ENCODE peak calls at places on chromosomes 1 and 21, in five cellular contexts. L is K562, J is A549, X is SK-N-SH, O is HepG2. C is an unnamed sample.

GRCh38 chr1:112536561-112536960 is 27.8 kb downstream of the WNT2B start:
- DNase-seq in O (no peak), X (no peak), L (no peak), J (no peak), C (no peak)

GRCh38 chr1:205484985-205485967 is 19.2 kb upstream of the CDK18 start:
- DNase-seq in J (peak; percentile 94), L (peak; percentile 97), O (peak; percentile 93), X (peak; percentile 92), C (peak; percentile 72)

GRCh38 chr1:202076050-202076511 is 46.6 kb upstream of the GPR37L1 start:
- DNase-seq in O (peak; percentile 68), X (peak; percentile 73), L (peak; percentile 82), J (no peak), C (no peak)

GRCh38 chr1:71224958-71225357 is 144.1 kb upstream of the ZRANB2 start:
- DNase-seq in X (no peak), L (no peak), O (no peak), J (no peak), C (no peak)

GRCh38 chr1:36653850-36654249 is 171.1 kb upstream of the CSF3R start:
- DNase-seq in L (no peak), J (no peak), O (no peak), X (no peak), C (peak; percentile 21)

GRCh38 chr1:2205191-2205952 is 10.8 kb upstream of the FAAP20 start:
- DNase-seq in O (peak; percentile 69), X (no peak), L (no peak), J (no peak), C (peak; percentile 89)

GRCh38 chr1:117537291-117537920 is 68.4 kb upstream of the TENT5C start:
- DNase-seq in O (peak; percentile 36), J (no peak), L (peak; percentile 45), X (no peak), C (no peak)

GRCh38 chr21:34514576-34515135 is 2.6 kb upstream of the KCNE1 start:
- DNase-seq in X (no peak), L (no peak), J (no peak), O (no peak), C (no peak)

GRCh38 chr1:55154616-55155015 is 60.5 kb downstream of the USP24 start:
- DNase-seq in L (no peak), X (no peak), O (no peak), J (no peak), C (no peak)

GRCh38 chr21:36155603-36156338 is 853 bp upstream of the DOP1B start:
- DNase-seq in X (no peak), J (no peak), L (no peak), O (no peak), C (no peak)

GRCh38 chr1:2496746-2497145 is 20.7 kb downstream of the PLCH2 start:
- DNase-seq in X (no peak), L (no peak), O (no peak), J (no peak), C (no peak)

GRCh38 chr1:93979718-93980319 is 70.6 kb upstream of the GCLM start:
- DNase-seq in O (peak; percentile 93), J (no peak), X (no peak), L (no peak), C (no peak)

GRCh38 chr1:6646499-6647148 is 22.0 kb downstream of the THAP3 start:
- DNase-seq in X (peak; percentile 66), J (peak; percentile 28), L (peak; percentile 57), O (peak; percentile 30), C (peak; percentile 62)

GRCh38 chr1:40820251-40820797 is 36.7 kb downstream of the KCNQ4 start:
- DNase-seq in J (no peak), O (no peak), L (peak; percentile 78), X (peak; percentile 57), C (peak; percentile 73)

GRCh38 chr21:38379171-38379570 is 119.1 kb downstream of the ERG start:
- DNase-seq in J (no peak), O (no peak), X (no peak), L (no peak), C (no peak)

GRCh38 chr1:68128820-68129219 is 78.4 kb upstream of the DIRAS3 start:
- DNase-seq in X (no peak), L (no peak), J (no peak), O (no peak), C (no peak)

GRCh38 chr1:41503507-41504125 is 19.1 kb upstream of the EDN2 start:
- DNase-seq in L (peak; percentile 60), X (peak; percentile 83), J (no peak), O (no peak), C (no peak)

GRCh38 chr1:112954945-112955677 is 885 bp downstream of the SLC16A1 start:
- DNase-seq in O (peak; percentile 61), L (peak; percentile 53), X (peak; percentile 70), J (peak; percentile 42), C (peak; percentile 85)

GRCh38 chr21:42009831-42010506 is at the start of gene ZBTB21:
- DNase-seq in L (peak; percentile 97), O (peak; percentile 96), J (peak; percentile 79), X (peak; percentile 96), C (peak; percentile 96)

GRCh38 chr1:61253059-61253735 is 170.8 kb downstream of the NFIA start:
- DNase-seq in O (peak; percentile 66), X (no peak), L (peak; percentile 66), J (peak; percentile 15), C (peak; percentile 53)

GRCh38 chr1:61253912-61254628 is 171.7 kb downstream of the NFIA start:
- DNase-seq in O (no peak), X (no peak), J (no peak), L (no peak), C (peak; percentile 31)

GRCh38 chr1:61259379-61260148 is 177.2 kb downstream of the NFIA start:
- DNase-seq in X (no peak), O (no peak), J (no peak), L (no peak), C (no peak)

GRCh38 chr1:61254629-61255323 is 172.4 kb downstream of the NFIA start:
- DNase-seq in O (no peak), L (no peak), X (peak; percentile 36), J (no peak), C (peak; percentile 5)

DNA sequence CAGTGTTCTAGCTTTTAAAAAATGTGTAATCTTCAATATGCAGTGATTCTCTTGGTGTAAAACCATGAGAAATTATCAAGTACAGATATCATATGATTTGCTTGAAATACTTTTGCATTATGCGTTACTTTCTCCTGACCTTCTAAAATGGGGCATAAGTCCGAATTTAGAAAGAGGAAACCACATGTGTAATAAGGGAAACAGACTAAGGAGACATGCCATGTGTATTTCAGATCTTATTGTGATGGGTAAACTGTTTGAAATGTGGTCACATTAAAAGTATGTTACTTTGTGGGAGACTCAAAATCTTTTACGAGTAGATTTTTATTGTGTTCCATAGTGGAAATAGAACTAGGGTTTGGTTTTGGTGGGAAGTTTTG is 173.0 kb downstream of the NFIA start:
- DNase-seq in L (no peak), O (no peak), X (no peak), J (no peak), C (peak; percentile 22)
- H3K4me3 ChIP-seq in L (no peak overlapping the region), O (no peak overlapping the region), X (no peak overlapping the region), J (no peak overlapping the region), C (no peak overlapping the region)

GRCh38 chr1:81799939-81800740 is 594 bp upstream of the ADGRL2 start:
- DNase-seq in O (peak; percentile 48), L (no peak), J (no peak), X (peak; percentile 87), C (no peak)

GRCh38 chr1:81802601-81803422 is 2.1 kb downstream of the ADGRL2 start:
- DNase-seq in L (no peak), X (peak; percentile 77), O (no peak), J (no peak), C (no peak)

GRCh38 chr1:81801834-81802531 is 1.2 kb downstream of the ADGRL2 start:
- DNase-seq in L (no peak), O (no peak), J (no peak), X (peak; percentile 60), C (no peak)

GRCh38 chr1:81800741-81801031 is at the start of gene ADGRL2:
- DNase-seq in X (peak; percentile 88), L (no peak), O (no peak), J (no peak), C (no peak)

GRCh38 chr1:81801032-81801833 is 499 bp downstream of the ADGRL2 start:
- DNase-seq in O (peak; percentile 59), L (no peak), J (peak; percentile 15), X (peak; percentile 83), C (no peak)
- TF ChIP-seq MAX in O (peak; percentile 18), L (no peak), J (peak; percentile 65), X (peak; percentile 85), C (no peak)

GRCh38 chr1:39081266-39082139 is 55.4 kb downstream of the NDUFS5 start:
- DNase-seq in J (no peak), L (peak; percentile 74), X (peak; percentile 89), O (no peak), C (peak; percentile 66)

GRCh38 chr1:39080269-39080826 is 54.2 kb downstream of the NDUFS5 start:
- DNase-seq in X (no peak), L (no peak), J (no peak), O (no peak), C (no peak)

GRCh38 chr1:39076799-39077148 is 50.6 kb downstream of the NDUFS5 start:
- DNase-seq in O (no peak), L (no peak), J (no peak), X (no peak), C (no peak)

GRCh38 chr1:39080884-39081265 is 54.7 kb downstream of the NDUFS5 start:
- DNase-seq in L (peak; percentile 85), O (no peak), J (no peak), X (no peak), C (no peak)

DNA sequence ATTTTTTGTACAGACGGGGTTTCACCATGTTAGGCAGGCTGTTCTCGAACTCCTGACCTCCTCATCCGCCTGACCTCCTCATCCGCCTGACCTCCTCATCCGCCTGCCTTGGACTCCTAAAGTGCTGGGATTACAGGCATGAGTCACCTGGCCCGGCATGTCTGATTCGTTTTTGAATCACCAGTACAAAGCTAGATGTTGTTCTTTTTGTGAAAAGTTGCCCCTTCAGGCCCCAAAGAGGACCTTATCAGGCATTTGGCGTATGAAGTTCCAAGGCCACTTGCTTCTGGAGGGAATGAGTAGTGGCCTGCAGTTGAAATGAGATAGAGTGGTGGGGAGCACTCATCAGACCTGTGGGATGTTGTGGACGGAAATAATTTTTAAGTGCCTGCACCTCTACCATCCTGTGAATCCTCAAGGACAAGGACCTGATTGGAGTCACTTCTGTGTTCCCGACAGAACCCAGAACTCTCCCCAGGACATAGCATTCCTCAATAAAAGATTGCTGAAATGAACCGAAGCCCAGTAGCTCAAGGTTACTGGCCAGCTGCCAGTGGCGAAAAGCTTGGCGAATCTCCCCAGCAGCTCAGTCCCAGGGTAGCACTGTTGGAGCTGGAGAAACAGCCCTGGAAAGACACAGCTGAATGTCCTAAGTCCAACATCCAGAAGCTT is 50.1 kb downstream of the NDUFS5 start:
- DNase-seq in J (no peak), X (no peak), L (no peak), O (peak; percentile 81), C (no peak)
- H3K4me3 ChIP-seq in J (no peak overlapping the region), X (no peak overlapping the region), L (no peak overlapping the region), O (peak overlapping the region; percentile 8), C (no peak overlapping the region)

GRCh38 chr1:80214888-80215540 is 1208.5 kb upstream of the ADGRL4 start:
- DNase-seq in X (no peak), O (no peak), J (no peak), L (no peak), C (no peak)

GRCh38 chr1:80217377-80217986 is 1211.0 kb upstream of the ADGRL4 start:
- DNase-seq in O (peak; percentile 1), X (peak; percentile 41), L (no peak), J (peak; percentile 11), C (peak; percentile 19)

GRCh38 chr1:80212958-80213357 is 1206.4 kb upstream of the ADGRL4 start:
- DNase-seq in O (no peak), L (no peak), J (no peak), X (no peak), C (no peak)

GRCh38 chr1:80221319-80221718 is 1214.8 kb upstream of the ADGRL4 start:
- DNase-seq in J (no peak), X (no peak), O (no peak), L (no peak), C (no peak)

GRCh38 chr1:80218112-80218511 is 1211.6 kb upstream of the ADGRL4 start:
- DNase-seq in O (peak; percentile 20), J (no peak), L (no peak), X (peak; percentile 27), C (peak; percentile 42)
- TF ChIP-seq MAX in O (no peak), J (no peak), L (no peak), X (no peak), C (no peak)